ENCODE peak calls at places on chromosomes 1 and 21, in eight cellular contexts. W is esophagus muscularis mucosa, E is endodermal cell, Y is mammary epithelial cell, I is Peyer's patch, P is ovary, V is colonic mucosa, N is Caco-2. C is an unnamed sample. For H3K4me1, the result is how much of the 10 kb centered on the place peaks cover.

GRCh38 chr1:223419561-223419960 is 26.3 kb downstream of the CCDC185 start:
- DNase-seq in Y (no peak), E (no peak), P (no peak), I (no peak), N (no peak), V (no peak), W (peak), C (no peak)

GRCh38 chr1:168743001-168743400 is 14.0 kb upstream of the DPT start:
- DNase-seq in W (peak), N (no peak), E (no peak), P (no peak), I (no peak), Y (no peak), V (no peak), C (no peak)

GRCh38 chr21:26965567-26966359 is 1.1 kb downstream of the ADAMTS5 start:
- DNase-seq in P (peak), E (peak), Y (peak), W (no peak), I (peak), V (peak), N (no peak), C (no peak)

GRCh38 chr1:48678684-48679083 is 98.0 kb downstream of the BEND5 start:
- DNase-seq in P (no peak), V (no peak), E (no peak), Y (no peak), W (no peak), I (no peak), N (no peak), C (no peak)

GRCh38 chr1:63004868-63005267 is 220.9 kb downstream of the ATG4C start:
- DNase-seq in Y (no peak), V (no peak), I (no peak), E (peak), N (peak), P (no peak), W (no peak), C (no peak)

GRCh38 chr21:45080639-45081414 is 6.4 kb downstream of the ADARB1 start:
- DNase-seq in N (no peak), Y (no peak), W (no peak), I (peak), P (no peak), V (no peak), E (peak), C (no peak)

GRCh38 chr1:115300087-115300856 is 37.8 kb downstream of the NGF start:
- DNase-seq in N (peak), Y (peak), I (no peak), V (no peak), W (no peak), P (no peak), E (peak), C (peak)

GRCh38 chr1:109253803-109254620 is 4.7 kb downstream of the CELSR2 start:
- DNase-seq in P (no peak), W (no peak), V (no peak), Y (no peak), I (no peak), E (peak), N (no peak), C (no peak)

GRCh38 chr1:11733351-11733750 is 2.6 kb upstream of the AGTRAP start:
- DNase-seq in N (no peak), W (no peak), I (no peak), Y (no peak), E (no peak), P (no peak), V (no peak), C (no peak)

GRCh38 chr1:202249846-202250245 is 56.2 kb downstream of the LGR6 start:
- DNase-seq in W (no peak), N (no peak), P (no peak), V (no peak), Y (no peak), I (peak), E (no peak), C (no peak)

GRCh38 chr1:48741380-48741779 is 35.3 kb downstream of the BEND5 start:
- DNase-seq in W (no peak), Y (no peak), E (no peak), I (no peak), N (no peak), V (no peak), P (no peak), C (no peak)

GRCh38 chr1:152244576-152244975 is 20.6 kb upstream of the HRNR start:
- DNase-seq in V (no peak), P (no peak), N (no peak), W (no peak), E (no peak), Y (peak), I (no peak), C (no peak)

GRCh38 chr1:165114022-165114888 is 242.3 kb downstream of the LMX1A start:
- DNase-seq in I (peak), Y (peak), V (peak), W (no peak), E (peak), N (peak), P (no peak), C (no peak)

GRCh38 chr1:216600730-216601426 is 122.4 kb downstream of the ESRRG start:
- DNase-seq in I (peak), N (peak), P (peak), V (peak), Y (peak), W (peak), E (peak), C (peak)

GRCh38 chr1:191709215-191709614 is 449.0 kb upstream of the RGS18 start:
- DNase-seq in V (no peak), W (no peak), Y (no peak), P (no peak), N (no peak), E (no peak), I (no peak), C (no peak)

GRCh38 chr1:40059292-40059959 is 18.9 kb downstream of the CAP1 start:
- DNase-seq in E (peak), W (no peak), Y (peak), V (no peak), I (no peak), P (no peak), N (no peak), C (peak)

GRCh38 chr1:33383974-33384767 is 46.7 kb downstream of the PHC2 start:
- DNase-seq in I (no peak), P (no peak), E (no peak), V (no peak), N (no peak), Y (peak), W (no peak), C (no peak)

GRCh38 chr1:228781161-228781771 is 46.0 kb downstream of the RHOU start:
- DNase-seq in V (no peak), I (no peak), E (peak), W (no peak), P (no peak), N (no peak), Y (no peak), C (no peak)

GRCh38 chr1:47656719-47657685 is 219.2 kb downstream of the FOXD2 start:
- DNase-seq in N (no peak), W (no peak), E (peak), V (no peak), Y (no peak), I (no peak), P (no peak), C (no peak)

GRCh38 chr1:16205333-16205671 is 7.2 kb downstream of the ARHGEF19 start:
- DNase-seq in I (no peak), N (no peak), V (no peak), W (no peak), P (peak), Y (no peak), E (no peak), C (no peak)

GRCh38 chr1:183000563-183000962 is 22.7 kb upstream of the LAMC1 start:
- DNase-seq in W (no peak), V (no peak), N (no peak), E (no peak), P (no peak), Y (no peak), I (no peak), C (no peak)

GRCh38 chr21:43719748-43720538 is 1.0 kb downstream of the PDXK start:
- DNase-seq in V (no peak), N (no peak), P (no peak), I (no peak), Y (no peak), W (no peak), E (peak), C (no peak)

GRCh38 chr1:30343562-30343961 is 379.8 kb downstream of the MATN1 start:
- DNase-seq in V (no peak), Y (no peak), E (no peak), P (no peak), W (no peak), N (no peak), I (no peak), C (no peak)

GRCh38 chr21:43369124-43369523 is 57.8 kb downstream of the SIK1 start:
- DNase-seq in E (no peak), V (no peak), P (no peak), I (no peak), Y (peak), N (no peak), W (no peak), C (no peak)

GRCh38 chr21:31665397-31665796 is 5.9 kb downstream of the SOD1 start:
- DNase-seq in E (no peak), W (no peak), N (no peak), P (no peak), Y (peak), V (no peak), I (no peak), C (no peak)

GRCh38 chr1:81717230-81717629 is 83.5 kb upstream of the ADGRL2 start:
- DNase-seq in N (no peak), I (no peak), E (no peak), Y (peak), P (no peak), W (no peak), V (no peak), C (peak)

DNA sequence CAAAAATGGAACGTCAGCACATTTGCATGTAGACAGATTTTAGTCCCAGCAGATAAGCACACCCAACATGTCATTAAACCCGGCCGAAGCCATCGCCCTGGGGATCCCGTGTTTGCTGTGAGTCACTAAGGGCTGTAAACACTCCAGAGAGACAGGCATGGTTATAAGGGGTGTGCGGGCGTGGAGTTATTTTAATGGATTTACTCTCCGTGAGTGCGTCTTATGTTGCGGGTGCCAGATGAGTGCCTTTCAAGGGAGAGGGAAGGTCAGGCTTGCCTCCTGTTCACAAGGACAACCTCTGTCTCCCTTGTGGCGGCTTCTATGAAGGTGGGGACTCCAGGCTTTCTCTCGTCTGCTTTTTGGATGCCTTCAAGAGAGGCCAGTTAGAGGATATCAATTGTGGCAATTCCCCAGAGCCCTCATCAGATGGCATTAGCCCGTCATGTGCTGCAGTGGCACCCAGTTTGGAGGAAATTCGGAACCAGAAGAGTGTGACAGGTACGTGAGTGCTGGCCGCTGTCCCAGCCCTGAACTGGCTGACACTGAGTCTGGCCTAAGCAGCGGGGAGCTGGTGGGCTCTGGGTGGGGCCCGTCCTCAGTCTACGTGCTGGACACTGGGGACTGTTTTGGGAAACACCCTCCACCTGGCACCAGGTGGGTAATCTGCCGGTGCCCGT is 223.9 kb upstream of the TMEM51 start:
- DNase-seq in Y (no peak), V (peak), E (no peak), N (peak), P (peak), W (no peak), I (peak), C (no peak)
- H3K4me1 ChIP-seq in Y (under half), V (under half), E (under half), N (under half), P (under half), W (under half), I (under half), C (under half)

DNA sequence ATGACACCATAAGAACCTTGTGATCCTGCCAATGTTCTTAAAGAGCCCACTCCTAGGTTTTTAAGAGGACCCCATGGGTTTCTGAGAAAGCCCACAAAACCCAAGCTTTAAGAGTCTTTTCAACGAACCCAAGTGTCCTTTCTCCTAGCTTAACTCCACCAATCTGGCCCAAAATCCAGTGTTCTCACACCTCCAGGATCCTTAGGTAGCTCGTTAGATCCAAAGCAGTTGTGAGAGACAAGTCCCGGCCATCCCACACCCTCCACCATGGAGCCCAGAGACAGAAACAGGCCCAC is 1.7 kb downstream of the DENND4B start:
- DNase-seq in P (no peak), E (no peak), N (no peak), V (no peak), W (no peak), Y (no peak), I (no peak), C (no peak)
- TF ChIP-seq CTCF in P (no peak), E (no peak), N (no peak), V (no peak), W (no peak), Y (no peak), I (no peak), C (no peak)

DNA sequence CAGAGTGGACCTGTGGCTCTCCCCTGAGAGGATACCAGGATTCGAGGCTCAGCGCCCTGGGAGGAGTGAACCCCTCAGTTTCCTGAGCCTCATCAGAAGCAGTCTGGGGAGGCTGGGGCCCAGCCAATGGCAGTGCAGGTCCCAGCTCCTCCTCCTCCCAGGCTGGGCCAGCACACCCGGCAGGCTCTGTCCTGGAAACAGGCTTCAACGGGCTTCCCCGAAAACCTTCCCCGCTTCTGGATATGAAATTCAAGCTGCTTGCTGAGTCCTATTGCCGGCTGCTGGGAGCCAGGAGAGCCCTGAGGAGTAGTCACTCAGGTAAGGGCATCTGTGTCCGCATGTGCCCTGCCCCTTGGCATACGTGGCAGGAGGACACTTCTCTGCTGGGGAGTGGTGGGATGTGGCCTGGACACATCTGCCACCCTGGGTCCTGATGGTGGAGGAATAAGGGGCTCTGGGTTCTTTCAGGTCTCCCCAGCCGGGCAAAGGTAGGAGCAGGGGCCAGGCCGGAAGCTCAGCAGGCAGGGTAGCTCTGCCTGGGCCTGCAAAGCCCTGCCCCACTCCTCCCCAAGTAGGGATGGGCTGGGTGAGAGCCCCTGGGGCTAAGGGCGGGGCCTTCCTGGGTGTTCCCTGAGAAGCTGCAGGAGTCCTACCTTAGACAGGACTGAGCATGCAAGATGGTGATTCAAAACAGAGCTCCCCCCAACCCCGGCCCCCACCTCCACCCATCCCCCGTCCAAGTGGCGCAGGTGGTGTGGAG is at the start of gene GJB5:
- DNase-seq in W (no peak), I (no peak), N (no peak), Y (peak), V (peak), P (no peak), E (no peak), C (peak)
- H3K4me3 ChIP-seq in W (no peak), I (no peak), N (no peak), Y (peak), V (no peak), P (no peak), E (no peak), C (peak)

GRCh38 chr1:175873290-175873689 is 129.9 kb upstream of the TNR start:
- DNase-seq in N (no peak), I (no peak), E (no peak), V (no peak), Y (no peak), P (no peak), W (no peak), C (no peak)

GRCh38 chr1:175874081-175874480 is 130.7 kb upstream of the TNR start:
- DNase-seq in P (no peak), V (no peak), I (no peak), N (no peak), Y (no peak), W (no peak), E (no peak), C (no peak)

GRCh38 chr1:175870217-175870616 is 126.8 kb upstream of the TNR start:
- DNase-seq in Y (no peak), W (no peak), V (no peak), P (no peak), I (no peak), N (no peak), E (no peak), C (no peak)

GRCh38 chr1:175872588-175872987 is 129.2 kb upstream of the TNR start:
- DNase-seq in W (no peak), N (no peak), V (no peak), E (no peak), P (no peak), I (no peak), Y (no peak), C (no peak)

GRCh38 chr1:175871647-175872046 is 128.3 kb upstream of the TNR start:
- DNase-seq in V (no peak), N (no peak), Y (no peak), E (no peak), P (no peak), W (no peak), I (no peak), C (no peak)
- H3K4me1 ChIP-seq in V (under half), N (under half), Y (under half), E (under half), P (under half), W (under half), I (under half), C (under half)

DNA sequence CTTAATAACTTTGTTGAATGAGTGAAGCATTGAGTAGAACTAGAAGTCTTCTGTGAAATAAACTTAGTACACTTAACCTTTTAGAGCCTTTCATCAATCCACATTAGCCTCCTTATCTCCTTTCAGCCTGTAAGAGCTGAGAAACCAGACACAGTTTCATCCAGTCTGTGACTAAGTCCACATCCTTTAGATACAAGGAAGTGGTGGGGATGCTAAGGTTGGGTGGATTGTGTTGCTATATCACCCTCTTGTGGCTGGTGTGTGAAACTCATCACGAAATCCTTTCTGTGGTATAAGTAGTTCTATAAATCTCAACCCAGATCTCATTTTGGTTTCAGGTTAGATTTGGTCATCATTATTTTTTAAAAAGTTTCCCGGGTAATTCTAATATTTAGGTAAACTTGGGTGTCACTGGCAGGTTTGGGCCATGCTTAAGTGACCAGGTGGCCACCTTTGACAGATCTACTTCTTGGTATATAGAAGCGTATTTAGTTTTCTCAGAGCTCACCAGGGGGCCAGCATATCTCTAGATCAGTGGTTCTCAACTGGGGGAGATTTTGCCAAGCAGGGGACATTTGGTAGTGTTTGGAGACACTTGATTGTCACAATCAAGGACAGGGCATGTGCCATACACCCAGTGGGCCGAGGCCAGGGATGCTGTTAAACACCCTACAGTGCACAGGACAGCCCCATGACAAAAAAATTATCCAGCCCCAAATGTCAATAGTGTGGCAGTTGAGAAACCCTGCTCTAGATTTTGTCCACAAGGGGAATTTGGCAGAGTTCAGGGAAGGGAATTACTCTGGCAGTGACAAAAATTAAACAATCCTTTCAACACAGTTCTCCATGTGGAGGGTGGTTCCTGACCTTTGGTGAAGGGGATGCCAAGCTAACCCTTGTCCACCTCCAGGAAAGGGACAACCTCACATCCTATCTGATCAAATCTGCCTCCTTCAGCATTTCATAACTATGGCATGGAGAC is 28.0 kb upstream of the CD84 start:
- DNase-seq in W (no peak), V (peak), E (peak), Y (peak), N (peak), I (peak), P (no peak), C (peak)
- TF ChIP-seq CTCF in W (peak), V (peak), E (peak), Y (peak), N (peak), I (peak), P (no peak), C (peak)

GRCh38 chr1:154198756-154199562 is 7.1 kb upstream of the TPM3 start:
- DNase-seq in I (peak), P (no peak), E (peak), Y (peak), V (peak), W (no peak), N (peak), C (no peak)
- H3K4me3 ChIP-seq in I (no peak), P (no peak), E (no peak), Y (no peak), V (no peak), W (no peak), N (no peak), C (no peak)

GRCh38 chr1:64473367-64473766 is 3.4 kb downstream of the CACHD1 start:
- DNase-seq in E (peak), I (no peak), Y (no peak), P (no peak), N (no peak), W (peak), V (no peak), C (no peak)
- H3K4me1 ChIP-seq in E (under half), I (under half), Y (under half), P (under half), N (under half), W (half or more), V (under half), C (under half)

GRCh38 chr1:25150998-25151397 is 81.3 kb downstream of the SYF2 start:
- DNase-seq in Y (no peak), P (no peak), I (no peak), N (no peak), W (no peak), V (no peak), E (no peak), C (no peak)

GRCh38 chr1:25145775-25146381 is 86.4 kb downstream of the SYF2 start:
- DNase-seq in I (no peak), N (no peak), W (peak), P (no peak), E (no peak), V (no peak), Y (peak), C (no peak)

GRCh38 chr1:25146382-25146855 is 85.9 kb downstream of the SYF2 start:
- DNase-seq in E (no peak), I (no peak), W (peak), Y (no peak), V (no peak), N (no peak), P (no peak), C (no peak)

GRCh38 chr1:25148673-25149300 is 83.5 kb downstream of the SYF2 start:
- DNase-seq in W (peak), I (no peak), N (no peak), V (peak), Y (peak), P (no peak), E (peak), C (no peak)
- TF ChIP-seq CTCF in W (peak), I (no peak), N (no peak), V (peak), Y (peak), P (no peak), E (peak), C (no peak)

C was measured in PC-9.